ENCODE peak calls at places on chromosomes 7 and 10, in four cellular contexts. R is mammary epithelial cell, Y is GM23338, D is psoas muscle. E is an unnamed sample.

GRCh38 chr7:34019431-34019830 is 114.1 kb downstream of the BMPER start:
- DNase-seq in Y (no peak), R (no peak), D (peak; percentile 26), E (no peak)

GRCh38 chr7:56079450-56080185 is 13.1 kb downstream of the PHKG1 start:
- DNase-seq in Y (peak; percentile 59), R (no peak), D (peak; percentile 87), E (no peak)

GRCh38 chr10:58486821-58487220 is 25.9 kb upstream of the BICC1 start:
- DNase-seq in D (no peak), R (no peak), Y (no peak), E (no peak)

GRCh38 chr7:92988051-92988450 is 129.7 kb downstream of the SAMD9 start:
- DNase-seq in Y (peak; percentile 54), R (peak; percentile 74), D (no peak), E (no peak)

GRCh38 chr7:70706204-70706603 is 425.7 kb upstream of the GALNT17 start:
- DNase-seq in Y (peak; percentile 75), R (no peak), D (no peak), E (no peak)

GRCh38 chr7:22452142-22452763 is 47.7 kb downstream of the STEAP1B start:
- DNase-seq in R (no peak), Y (peak; percentile 95), D (peak; percentile 35), E (peak; percentile 33)

GRCh38 chr7:113698556-113699220 is 220.1 kb downstream of the PPP1R3A start:
- DNase-seq in R (peak; percentile 16), D (no peak), Y (peak; percentile 56), E (peak; percentile 4)

GRCh38 chr10:23951841-23952240 is 257.1 kb upstream of the KIAA1217 start:
- DNase-seq in R (no peak), Y (no peak), D (no peak), E (no peak)

GRCh38 chr7:117673367-117673766 is 193.5 kb downstream of the CFTR start:
- DNase-seq in D (no peak), Y (peak; percentile 81), R (no peak), E (no peak)

GRCh38 chr7:134712196-134712595 is 65.5 kb downstream of the BPGM start:
- DNase-seq in D (no peak), Y (no peak), R (no peak), E (no peak)

GRCh38 chr10:326350-326749 is 191.1 kb downstream of the ZMYND11 start:
- DNase-seq in Y (no peak), R (no peak), D (no peak), E (no peak)

GRCh38 chr7:1247527-1248041 is 14.9 kb downstream of the UNCX start:
- DNase-seq in R (no peak), Y (no peak), D (peak; percentile 1), E (no peak)

GRCh38 chr10:24128066-24128751 is 80.7 kb upstream of the KIAA1217 start:
- DNase-seq in D (no peak), Y (no peak), R (no peak), E (no peak)

GRCh38 chr7:88599528-88599927 is 160.0 kb upstream of the ZNF804B start:
- DNase-seq in Y (peak; percentile 15), R (no peak), D (no peak), E (no peak)

GRCh38 chr10:69895759-69896158 is 94.1 kb downstream of the COL13A1 start:
- DNase-seq in D (no peak), R (peak; percentile 21), Y (no peak), E (no peak)

GRCh38 chr10:125085281-125085680 is 75.1 kb downstream of the CTBP2 start:
- DNase-seq in Y (no peak), R (no peak), D (no peak), E (no peak)
- H3K36me3 ChIP-seq in Y (peaks cover 17% of the 10 kb centered on the region), R (no peaks in the 10 kb centered on the region), D (no peaks in the 10 kb centered on the region), E (no peaks in the 10 kb centered on the region)

DNA sequence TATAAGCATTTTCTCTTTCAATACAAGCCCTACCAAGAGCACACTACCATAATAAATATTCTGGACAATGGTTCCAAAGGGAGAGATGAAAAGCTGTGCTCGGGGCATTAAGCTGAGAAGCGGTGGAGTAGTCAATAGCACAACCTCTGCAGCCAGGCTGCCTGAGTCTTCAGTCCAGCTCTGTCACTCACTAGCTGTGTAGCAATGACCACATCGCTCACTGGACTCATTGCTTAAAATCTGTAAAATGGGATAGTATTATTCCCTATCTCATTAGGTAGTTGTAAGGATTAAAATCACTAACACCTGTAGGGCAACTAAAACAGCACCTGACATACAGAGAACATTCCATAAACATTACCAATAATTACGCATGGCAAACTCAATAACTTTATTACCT is 199.9 kb upstream of the KLF14 start:
- DNase-seq in R (no peak), Y (no peak), D (no peak), E (no peak)
- H3K4me1 ChIP-seq in R (no peaks in the 10 kb centered on the region), Y (peaks cover under 1% of the 10 kb centered on the region), D (peaks cover 75% of the 10 kb centered on the region), E (peaks cover 93% of the 10 kb centered on the region)

GRCh38 chr10:123613346-123613850 is 52.8 kb upstream of the GPR26 start:
- DNase-seq in Y (no peak), D (no peak), R (no peak), E (no peak)

GRCh38 chr10:123618224-123618623 is 47.9 kb upstream of the GPR26 start:
- DNase-seq in Y (no peak), D (no peak), R (no peak), E (no peak)

GRCh38 chr10:123611876-123612275 is 54.3 kb upstream of the GPR26 start:
- DNase-seq in R (no peak), D (no peak), Y (no peak), E (no peak)

GRCh38 chr10:123611243-123611642 is 54.9 kb upstream of the GPR26 start:
- DNase-seq in R (no peak), Y (no peak), D (no peak), E (no peak)

DNA sequence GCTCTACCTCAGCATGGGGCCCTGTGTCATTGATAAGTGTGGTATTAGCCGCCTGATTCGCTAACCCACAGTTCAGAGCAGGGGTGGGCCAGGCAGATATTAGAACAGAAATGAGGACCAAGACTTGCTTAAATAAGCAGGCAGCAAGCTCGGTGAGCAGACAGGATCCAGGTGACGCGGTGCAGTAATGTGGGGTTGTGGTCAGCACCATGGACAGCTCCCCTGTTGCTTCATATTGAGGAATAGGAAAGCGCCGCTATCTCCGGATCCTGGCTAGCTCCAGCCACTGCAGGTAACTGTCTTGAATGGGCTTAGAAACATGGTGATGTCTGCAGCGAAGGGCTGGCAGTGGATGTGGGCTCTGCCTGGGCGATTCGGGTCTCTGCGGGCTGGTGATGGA is 51.3 kb upstream of the GPR26 start:
- DNase-seq in R (peak; percentile 52), D (peak; percentile 49), Y (peak; percentile 97), E (peak; percentile 32)
- H3K27me3 ChIP-seq in R (no peaks in the 10 kb centered on the region), D (no peaks in the 10 kb centered on the region), Y (no peaks in the 10 kb centered on the region), E (no peaks in the 10 kb centered on the region)

DNA sequence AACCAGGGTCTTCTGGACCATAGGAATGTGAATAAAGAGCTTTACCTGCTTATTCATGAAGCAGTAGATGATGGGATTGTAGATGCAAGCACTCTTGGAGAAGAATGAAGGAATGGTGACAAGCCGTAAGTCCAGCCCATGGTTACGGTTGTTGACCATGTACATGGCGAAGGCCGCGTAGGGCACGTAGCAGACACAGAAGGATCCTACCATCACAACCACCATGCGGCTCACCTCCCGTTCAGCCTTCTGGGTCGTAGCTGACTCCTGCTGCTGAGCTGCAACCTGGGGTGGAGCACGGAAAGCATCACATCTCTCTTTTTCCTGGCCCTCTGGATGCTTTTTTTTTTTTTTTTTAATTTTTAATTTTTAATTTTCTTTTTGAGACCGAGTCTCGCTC is 2.0 kb downstream of the OPN1SW start:
- DNase-seq in D (no peak), Y (no peak), R (no peak), E (no peak)
- H3K36me3 ChIP-seq in D (peaks cover 45% of the 10 kb centered on the region), Y (peaks cover 33% of the 10 kb centered on the region), R (peaks cover 27% of the 10 kb centered on the region), E (peaks cover 34% of the 10 kb centered on the region)

GRCh38 chr10:119655566-119656001 is 4.4 kb downstream of the BAG3 start:
- DNase-seq in R (peak; percentile 85), Y (no peak), D (peak; percentile 69), E (peak; percentile 57)
- H3K4me1 ChIP-seq in R (peaks cover 68% of the 10 kb centered on the region), Y (peaks cover 33% of the 10 kb centered on the region), D (peaks cover 55% of the 10 kb centered on the region), E (peaks cover 43% of the 10 kb centered on the region)

GRCh38 chr10:100826983-100827818 is 81.8 kb downstream of the PAX2 start:
- DNase-seq in D (no peak), R (peak; percentile 19), Y (peak; percentile 61), E (peak; percentile 34)
- H3K27me3 ChIP-seq in D (no peaks in the 10 kb centered on the region), R (peaks cover 55% of the 10 kb centered on the region), Y (peaks cover 100% of the 10 kb centered on the region), E (peaks cover 34% of the 10 kb centered on the region)

GRCh38 chr10:65231148-65231547 is 1694.7 kb upstream of the LRRTM3 start:
- DNase-seq in R (no peak), Y (peak; percentile 15), D (no peak), E (no peak)
- H3K36me3 ChIP-seq in R (no peaks in the 10 kb centered on the region), Y (no peaks in the 10 kb centered on the region), D (no peaks in the 10 kb centered on the region), E (no peaks in the 10 kb centered on the region)

GRCh38 chr7:150784120-150784736 is 15.9 kb downstream of the TMEM176B start:
- DNase-seq in Y (no peak), D (no peak), R (no peak), E (no peak)
- H3K4me1 ChIP-seq in Y (no peaks in the 10 kb centered on the region), D (no peaks in the 10 kb centered on the region), R (no peaks in the 10 kb centered on the region), E (no peaks in the 10 kb centered on the region)